ENCODE peak calls at places on chromosomes 12 and 14, in seven cellular contexts. D is prostate gland, V is right lobe of liver, H is sigmoid colon, E is GM12891, C is body of pancreas, Q is IMR-90. W is an unnamed sample.

GRCh38 chr12:30696486-30696885 is 817 bp upstream of the IPO8 start:
- DNase-seq in D (no peak), V (no peak), H (no peak), E (peak; percentile 1), C (no peak), Q (no peak), W (no peak)

GRCh38 chr14:104436741-104437701 is 142.5 kb upstream of the C14orf180 start:
- DNase-seq in D (no peak), V (no peak), H (no peak), E (no peak), C (peak; percentile 73), Q (no peak), W (no peak)

GRCh38 chr12:49296034-49296835 is 1.3 kb downstream of the PRPH start:
- DNase-seq in D (no peak), V (no peak), H (peak; percentile 57), E (peak; percentile 90), C (peak; percentile 66), Q (no peak), W (no peak)

GRCh38 chr14:101736071-101736470 is 25.4 kb upstream of the PPP2R5C start:
- DNase-seq in D (no peak), V (no peak), H (no peak), E (no peak), C (no peak), Q (no peak), W (no peak)

GRCh38 chr14:95877633-95878032 is 1.0 kb downstream of the TUNAR start:
- DNase-seq in D (no peak), V (no peak), H (no peak), E (no peak), C (no peak), Q (no peak), W (no peak)

GRCh38 chr14:32422440-32422839 is 93.3 kb downstream of the AKAP6 start:
- DNase-seq in D (no peak), V (no peak), H (no peak), E (no peak), C (no peak), Q (no peak), W (no peak)

GRCh38 chr12:47216150-47216677 is 136.5 kb upstream of the AMIGO2 start:
- DNase-seq in D (no peak), V (no peak), H (no peak), E (no peak), C (no peak), Q (no peak), W (no peak)

GRCh38 chr14:93132472-93133065 is 16.8 kb upstream of the ITPK1 start:
- DNase-seq in D (no peak), V (no peak), H (no peak), E (peak; percentile 39), C (peak; percentile 83), Q (peak; percentile 22), W (no peak)

GRCh38 chr12:128823216-128823915 is 392 bp downstream of the SLC15A4 start:
- DNase-seq in D (peak; percentile 28), V (peak; percentile 68), H (no peak), E (no peak), C (peak; percentile 46), Q (no peak), W (peak; percentile 45)

GRCh38 chr12:10213168-10214130 is 772 bp downstream of the GABARAPL1 start:
- DNase-seq in D (peak; percentile 70), V (peak; percentile 90), H (peak; percentile 93), E (peak; percentile 49), C (peak; percentile 75), Q (peak; percentile 87), W (peak; percentile 33)
- TF ChIP-seq POLR2A in D (peak; percentile 16), V (peak; percentile 72), H (peak; percentile 70), E (peak; percentile 63), C (peak; percentile 23), Q (peak; percentile 92), W (no peak)

GRCh38 chr12:7966558-7966957 is 30.6 kb upstream of the SLC2A3 start:
- DNase-seq in D (no peak), V (no peak), H (no peak), E (no peak), C (no peak), Q (no peak), W (no peak)

GRCh38 chr12:7972734-7973488 is 36.9 kb upstream of the SLC2A3 start:
- DNase-seq in D (no peak), V (no peak), H (peak; percentile 40), E (no peak), C (no peak), Q (no peak), W (no peak)

GRCh38 chr12:7970475-7971252 is 34.7 kb upstream of the SLC2A3 start:
- DNase-seq in D (peak; percentile 79), V (peak; percentile 87), H (peak; percentile 93), E (peak; percentile 63), C (peak; percentile 64), Q (peak; percentile 94), W (peak; percentile 86)
- TF ChIP-seq POLR2A in D (peak; percentile 28), V (no peak), H (peak; percentile 14), E (peak; percentile 28), C (no peak), Q (peak; percentile 72), W (peak; percentile 22)

DNA sequence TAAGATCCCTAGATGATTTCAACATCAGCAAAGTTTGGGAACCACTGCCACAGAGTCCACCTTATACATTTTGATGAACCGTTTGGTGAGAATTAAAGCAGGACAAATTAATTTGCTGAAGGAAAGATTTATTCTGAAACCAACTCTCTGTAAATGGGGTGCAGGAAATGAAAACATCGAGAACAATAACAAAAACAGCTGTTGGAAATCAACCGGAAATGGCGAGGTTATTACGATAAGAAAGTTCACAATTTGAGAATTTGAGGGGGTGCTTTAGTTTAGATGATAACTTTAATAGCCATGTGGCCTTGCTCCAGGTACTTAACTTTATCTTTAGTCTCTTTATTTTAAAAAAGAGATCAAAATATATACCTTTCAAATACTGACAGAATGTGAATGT is 56.8 kb downstream of the KCNJ8 start:
- DNase-seq in D (no peak), V (no peak), H (no peak), E (no peak), C (no peak), Q (no peak), W (no peak)
- TF ChIP-seq POLR2A in D (no peak), V (no peak), H (no peak), E (no peak), C (no peak), Q (no peak), W (no peak)

DNA sequence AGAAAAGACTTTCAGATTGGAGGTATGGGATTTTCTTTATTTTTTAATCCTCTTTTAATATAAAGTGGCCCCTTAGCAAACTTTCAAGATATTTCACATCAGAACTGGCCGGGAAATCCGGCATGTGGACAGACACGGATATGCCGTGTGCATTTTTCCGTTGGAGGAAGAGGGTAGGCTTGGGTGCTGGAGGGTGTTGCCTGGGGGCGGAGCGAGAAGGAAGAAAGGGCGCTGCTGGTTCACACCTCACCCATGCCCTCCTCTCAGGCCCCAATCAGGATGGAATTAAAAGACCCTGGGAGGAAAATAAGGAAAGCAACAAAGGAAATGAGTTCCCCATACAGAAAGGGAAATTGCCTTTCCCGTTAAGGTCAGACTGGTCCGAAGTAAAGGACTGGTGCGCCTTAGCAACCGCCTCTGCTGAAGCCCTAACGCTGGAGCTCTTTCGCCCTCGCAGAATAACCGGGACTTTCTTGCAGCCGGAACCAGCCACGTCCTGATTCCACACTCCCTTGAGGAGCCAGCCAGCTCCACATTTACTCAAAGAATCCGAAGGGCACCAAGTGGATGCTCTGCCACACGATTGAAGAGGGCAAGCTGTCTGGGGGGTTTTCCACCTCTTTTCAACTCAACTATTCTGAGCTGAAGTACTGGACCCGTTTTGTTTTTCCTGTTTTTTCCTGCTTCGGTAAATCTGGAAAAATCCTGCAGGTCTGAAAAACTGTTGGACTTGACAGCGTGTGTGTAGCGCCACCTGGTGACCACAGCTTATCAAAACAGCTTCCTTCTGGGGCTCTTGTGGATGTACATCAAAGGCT is 37.8 kb upstream of the BCL2L14 start:
- DNase-seq in D (peak; percentile 84), V (peak; percentile 73), H (peak; percentile 87), E (no peak), C (peak; percentile 86), Q (peak; percentile 87), W (peak; percentile 40)
- TF ChIP-seq POLR2A in D (peak; percentile 3), V (no peak), H (no peak), E (no peak), C (no peak), Q (peak; percentile 58), W (no peak)

GRCh38 chr14:49863483-49864262 is 11.1 kb upstream of the NEMF start:
- DNase-seq in D (no peak), V (no peak), H (no peak), E (no peak), C (peak; percentile 27), Q (no peak), W (no peak)

GRCh38 chr14:49861923-49862673 is 9.5 kb upstream of the NEMF start:
- DNase-seq in D (peak; percentile 88), V (peak; percentile 80), H (peak; percentile 95), E (no peak), C (peak; percentile 85), Q (peak; percentile 87), W (no peak)

GRCh38 chr14:49860988-49861387 is 8.4 kb upstream of the NEMF start:
- DNase-seq in D (no peak), V (no peak), H (no peak), E (no peak), C (no peak), Q (no peak), W (no peak)

GRCh38 chr14:49858383-49858782 is 5.8 kb upstream of the NEMF start:
- DNase-seq in D (no peak), V (no peak), H (no peak), E (no peak), C (no peak), Q (no peak), W (no peak)

DNA sequence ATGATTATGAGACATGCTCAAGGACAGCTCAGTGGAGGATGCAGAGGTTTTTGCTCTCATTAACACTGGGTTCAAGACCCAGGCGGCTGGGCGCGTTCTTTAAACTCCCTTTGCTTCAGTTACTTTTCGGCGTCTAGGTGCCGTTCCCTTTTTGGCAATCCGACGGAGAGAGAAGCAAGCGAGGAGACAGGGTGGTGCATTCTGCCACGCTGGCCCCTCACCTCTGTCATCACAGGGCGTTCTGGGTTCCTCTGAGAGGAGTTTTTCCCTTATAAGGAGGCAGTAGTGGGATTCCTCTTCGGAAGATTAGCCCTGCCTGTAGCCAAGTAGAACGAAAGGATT is 9.0 kb upstream of the NEMF start:
- DNase-seq in D (peak; percentile 64), V (peak; percentile 72), H (peak; percentile 91), E (no peak), C (peak; percentile 60), Q (peak; percentile 87), W (no peak)
- TF ChIP-seq POLR2A in D (peak; percentile 30), V (peak; percentile 32), H (peak; percentile 54), E (peak; percentile 48), C (no peak), Q (peak; percentile 72), W (peak; percentile 9)

W was measured in H54.